ENCODE peak calls at places on chromosomes 2 and 18, in four cellular contexts. C, Y, H and V are unnamed samples.

GRCh38 chr2:227132986-227133385 is 31.0 kb downstream of the COL4A4 start:
- DNase-seq in H (no peak), Y (no peak), C (no peak), V (no peak)

GRCh38 chr2:190530211-190530639 is 4.3 kb downstream of the NEMP2 start:
- DNase-seq in H (no peak), Y (no peak), C (no peak), V (no peak)

GRCh38 chr2:74524955-74525716 is 895 bp downstream of the DQX1 start:
- DNase-seq in Y (no peak), C (no peak), H (no peak), V (no peak)

GRCh38 chr18:3074094-3074493 is 61.1 kb upstream of the LPIN2 start:
- DNase-seq in C (no peak), Y (no peak), H (no peak), V (no peak)

GRCh38 chr2:121196132-121196848 is 88.7 kb downstream of the TFCP2L1 start:
- DNase-seq in H (no peak), C (no peak), Y (no peak), V (no peak)

GRCh38 chr18:48529796-48530195 is 9.0 kb upstream of the CTIF start:
- DNase-seq in C (peak), Y (no peak), H (no peak), V (no peak)

GRCh38 chr2:86410581-86410980 is 30.6 kb upstream of the KDM3A start:
- DNase-seq in C (no peak), H (no peak), Y (no peak), V (no peak)

GRCh38 chr2:189601043-189601442 is 20.5 kb upstream of the SLC40A1 start:
- DNase-seq in C (no peak), H (no peak), Y (no peak), V (no peak)

GRCh38 chr2:238220892-238221521 is 17.5 kb upstream of the ILKAP start:
- DNase-seq in C (peak), H (no peak), Y (no peak), V (no peak)

GRCh38 chr2:207115715-207116364 is 49.9 kb downstream of the KLF7 start:
- DNase-seq in H (no peak), Y (no peak), C (peak), V (no peak)

GRCh38 chr2:230496891-230497290 is 80.9 kb downstream of the SP100 start:
- DNase-seq in C (no peak), Y (no peak), H (no peak), V (no peak)

GRCh38 chr2:158716091-158716815 is 78.9 kb upstream of the DAPL1 start:
- DNase-seq in C (no peak), H (no peak), Y (no peak), V (no peak)

GRCh38 chr18:79587298-79588125 is 92.1 kb upstream of the CTDP1 start:
- DNase-seq in Y (no peak), H (no peak), C (no peak), V (no peak)

GRCh38 chr2:186636800-186637795 is 47.2 kb downstream of the ITGAV start:
- DNase-seq in Y (no peak), H (no peak), C (no peak), V (no peak)

GRCh38 chr2:96538487-96539214 is 2.1 kb downstream of the ARID5A start:
- DNase-seq in H (no peak), C (no peak), Y (peak), V (peak)

GRCh38 chr2:206876176-206876575 is 63.1 kb upstream of the CPO start:
- DNase-seq in Y (no peak), H (no peak), C (no peak), V (no peak)

GRCh38 chr2:110101911-110102774 is 13.5 kb downstream of the MALL start:
- DNase-seq in Y (no peak), C (no peak), H (no peak), V (no peak)

GRCh38 chr2:118145806-118146205 is 57.5 kb downstream of the INSIG2 start:
- DNase-seq in H (no peak), Y (no peak), C (no peak), V (no peak)

GRCh38 chr2:29113027-29113686 is 2.1 kb upstream of the CLIP4 start:
- DNase-seq in C (no peak), Y (no peak), H (no peak), V (no peak)

GRCh38 chr18:37322497-37323035 is 243.0 kb downstream of the CELF4 start:
- DNase-seq in H (peak), C (peak), Y (no peak), V (no peak)

GRCh38 chr2:169776483-169776802 is 22.2 kb upstream of the SSB start:
- DNase-seq in Y (no peak), C (no peak), H (no peak), V (no peak)

GRCh38 chr18:23881778-23882177 is 132.8 kb upstream of the TTC39C start:
- DNase-seq in Y (no peak), C (no peak), H (no peak), V (no peak)

GRCh38 chr2:106272202-106272807 is 78.2 kb upstream of the UXS1 start:
- DNase-seq in C (no peak), H (no peak), Y (no peak), V (no peak)